ENCODE peak calls at places on chromosomes 1 and 21, in nine cellular contexts. A is activated T-helper 17 cell treated with anti-CD3 and anti-CD28 coated beads, Interleukin-2, amount 50 U/mL, for 72 hours; U is CD8-positive, alpha-beta T cell; L is stimulated activated naive CD8-positive, alpha-beta T cell treated with anti-CD3 and anti-CD28 coated beads, Interleukin-15, Interleukin-2, amounts not matched to agents 100 U/mL and 50 U/mL, for 24 hours; W is pancreas; Z is body of pancreas; J is Right ventricle myocardium superior; N is HepG2; I is right cardiac atrium. O is an unnamed sample.

GRCh38 chr21:38562182-38562581 is 63.9 kb upstream of the ERG start:
- ATAC-seq in N (no peak), W (no peak), U (no peak), Z (no peak), J (no peak), I (no peak), A (no peak), L (no peak), O (no peak)

GRCh38 chr1:152580433-152580832 is at the start of gene LCE3D:
- ATAC-seq in W (no peak), I (no peak), A (no peak), L (no peak), U (no peak), J (no peak), N (no peak), Z (no peak), O (peak; percentile 88)

GRCh38 chr1:184530226-184530625 is 143.4 kb downstream of the C1orf21 start:
- ATAC-seq in I (no peak), L (no peak), A (no peak), J (no peak), W (no peak), U (no peak), Z (no peak), N (no peak), O (no peak)

GRCh38 chr1:187903223-187903622 is 1074.5 kb downstream of the PLA2G4A start:
- ATAC-seq in U (no peak), J (no peak), A (no peak), L (no peak), Z (no peak), W (no peak), I (no peak), N (no peak), O (no peak)

GRCh38 chr1:206062464-206062863 is 9.5 kb downstream of the RHEX start:
- ATAC-seq in L (no peak), U (no peak), N (no peak), A (no peak), I (peak; percentile 24), Z (no peak), W (no peak), J (peak; percentile 60), O (no peak)

GRCh38 chr1:94614980-94615379 is 73.4 kb upstream of the F3 start:
- ATAC-seq in U (no peak), J (peak; percentile 64), A (no peak), I (peak; percentile 62), W (peak; percentile 59), L (no peak), N (no peak), Z (no peak), O (no peak)

GRCh38 chr1:10280442-10281350 is 70.3 kb downstream of the KIF1B start:
- ATAC-seq in U (no peak), I (no peak), J (no peak), L (peak; percentile 69), W (no peak), Z (no peak), N (no peak), A (peak; percentile 81), O (no peak)

GRCh38 chr1:58596631-58597052 is 19.6 kb upstream of the TACSTD2 start:
- ATAC-seq in Z (no peak), J (no peak), N (no peak), A (no peak), I (no peak), L (no peak), W (no peak), U (no peak), O (peak; percentile 64)

GRCh38 chr1:159173303-159173702 is 1.9 kb downstream of the CADM3 start:
- ATAC-seq in A (no peak), N (no peak), Z (no peak), I (no peak), J (no peak), W (no peak), L (no peak), U (no peak), O (no peak)

GRCh38 chr1:54604572-54605370 is 18.6 kb downstream of the FAM151A start:
- ATAC-seq in N (no peak), A (peak; percentile 76), Z (no peak), W (no peak), I (no peak), L (peak; percentile 56), J (no peak), U (peak; percentile 84), O (peak; percentile 74)

GRCh38 chr21:21262048-21262447 is 263.8 kb downstream of the NCAM2 start:
- ATAC-seq in N (no peak), U (no peak), J (no peak), A (no peak), W (no peak), L (no peak), Z (no peak), I (no peak), O (no peak)

GRCh38 chr21:45982758-45983731 is 1.5 kb downstream of the COL6A1 start:
- ATAC-seq in A (no peak), L (no peak), N (peak; percentile 21), W (no peak), I (peak; percentile 0), Z (no peak), J (peak; percentile 1), U (no peak), O (no peak)

GRCh38 chr1:212315907-212316306 is 30.7 kb downstream of the PPP2R5A start:
- ATAC-seq in A (peak; percentile 71), L (peak; percentile 55), I (peak; percentile 60), Z (no peak), J (peak; percentile 51), U (no peak), N (peak; percentile 43), W (peak; percentile 78), O (peak; percentile 37)

GRCh38 chr1:201353186-201353940 is 24.1 kb downstream of the TNNT2 start:
- ATAC-seq in N (no peak), I (no peak), Z (no peak), J (no peak), U (no peak), L (no peak), A (no peak), W (no peak), O (peak; percentile 89)

GRCh38 chr1:109371271-109371739 is 26.4 kb downstream of the SORT1 start:
- ATAC-seq in J (peak; percentile 76), I (peak; percentile 74), L (peak; percentile 92), Z (no peak), A (peak; percentile 82), W (peak; percentile 22), N (peak; percentile 51), U (no peak), O (peak; percentile 93)

GRCh38 chr21:9735421-9735961 is 785.9 kb upstream of the TPTE start:
- ATAC-seq in J (no peak), L (no peak), I (peak; percentile 36), N (peak; percentile 44), U (no peak), W (no peak), Z (no peak), A (peak; percentile 24), O (peak; percentile 12)

GRCh38 chr1:38991638-38992449 is 768 bp downstream of the AKIRIN1 start:
- ATAC-seq in U (no peak), A (no peak), L (no peak), N (peak; percentile 57), I (peak; percentile 55), Z (no peak), J (peak; percentile 28), W (peak; percentile 41), O (peak; percentile 33)

GRCh38 chr1:59061876-59062275 is 235.0 kb upstream of the FGGY start:
- ATAC-seq in I (peak; percentile 86), L (no peak), J (peak; percentile 72), W (peak; percentile 23), A (no peak), U (no peak), Z (peak; percentile 10), N (no peak), O (no peak)

GRCh38 chr1:174768949-174769348 is 230.8 kb upstream of the CACYBP start:
- ATAC-seq in Z (no peak), L (no peak), A (peak; percentile 18), U (no peak), I (no peak), N (no peak), W (no peak), J (no peak), O (no peak)